ENCODE peak calls at places on chromosomes 3 and 15, in four cellular contexts. Y is mammary epithelial cell, F is GM23338, W is HCT116. X is an unnamed sample.

GRCh38 chr15:44775923-44776322 is 39.6 kb downstream of the TRIM69 start:
- DNase-seq in W (no peak), Y (peak), F (no peak), X (peak)

GRCh38 chr3:111924283-111924682 is 54.5 kb upstream of the ABHD10 start:
- DNase-seq in F (no peak), Y (peak), W (no peak), X (no peak)

GRCh38 chr3:171256445-171257250 is 203.6 kb downstream of the TNIK start:
- DNase-seq in F (no peak), Y (peak), W (no peak), X (no peak)

GRCh38 chr15:74396445-74397238 is 29.2 kb upstream of the CYP11A1 start:
- DNase-seq in W (peak), F (no peak), Y (peak), X (peak)

GRCh38 chr3:37991823-37992222 is 1.2 kb downstream of the VILL start:
- DNase-seq in F (no peak), Y (no peak), W (no peak), X (no peak)

GRCh38 chr15:69557340-69558137 is 104.9 kb downstream of the RPLP1 start:
- DNase-seq in F (no peak), Y (peak), W (peak), X (no peak)

GRCh38 chr15:84590406-84590805 is 10.4 kb upstream of the ZSCAN2 start:
- DNase-seq in W (no peak), F (no peak), Y (no peak), X (no peak)

GRCh38 chr3:177348974-177349373 is 151.7 kb upstream of the TBL1XR1 start:
- DNase-seq in F (no peak), W (no peak), Y (no peak), X (no peak)

GRCh38 chr15:65099336-65099735 is 15.7 kb downstream of the UBAP1L start:
- DNase-seq in F (no peak), Y (no peak), W (no peak), X (no peak)

GRCh38 chr3:16844771-16845170 is 40.0 kb upstream of the PLCL2 start:
- DNase-seq in Y (no peak), W (no peak), F (no peak), X (no peak)

GRCh38 chr15:20357139-20358065 is 184.2 kb downstream of the GOLGA6L6 start:
- DNase-seq in F (no peak), Y (no peak), W (no peak), X (no peak)

GRCh38 chr3:148790841-148791240 is 36.8 kb upstream of the CPB1 start:
- DNase-seq in Y (no peak), F (no peak), W (no peak), X (no peak)

GRCh38 chr3:86245360-86245759 is 745.6 kb downstream of the VGLL3 start:
- DNase-seq in F (peak), Y (no peak), W (no peak), X (no peak)

GRCh38 chr3:42489116-42489936 is 13.1 kb upstream of the VIPR1 start:
- DNase-seq in F (no peak), W (no peak), Y (no peak), X (no peak)

GRCh38 chr3:38577089-38578080 is 72.1 kb downstream of the SCN5A start:
- DNase-seq in Y (no peak), F (peak), W (no peak), X (no peak)

GRCh38 chr3:143302638-143303171 is 183.1 kb downstream of the CHST2 start:
- DNase-seq in W (no peak), Y (peak), F (peak), X (no peak)

GRCh38 chr3:32428092-32429068 is 36.7 kb downstream of the CMTM7 start:
- DNase-seq in W (no peak), Y (no peak), F (no peak), X (no peak)

GRCh38 chr3:147843331-147843730 is 434.2 kb downstream of the ZIC1 start:
- DNase-seq in Y (peak), W (no peak), F (no peak), X (no peak)

GRCh38 chr3:178420033-178420432 is 116.2 kb upstream of the KCNMB2 start:
- DNase-seq in F (no peak), Y (no peak), W (no peak), X (no peak)

GRCh38 chr15:63938486-63939061 is 104.8 kb upstream of the HERC1 start:
- DNase-seq in W (no peak), Y (no peak), F (no peak), X (no peak)

GRCh38 chr3:182092662-182093262 is 381.0 kb downstream of the SOX2 start:
- DNase-seq in W (no peak), Y (no peak), F (peak), X (peak)

GRCh38 chr15:66700412-66700801 is 1.6 kb upstream of the SMAD6 start:
- DNase-seq in W (no peak), Y (no peak), F (no peak), X (peak)

GRCh38 chr3:177131927-177132636 is 65.2 kb downstream of the TBL1XR1 start:
- DNase-seq in F (no peak), W (no peak), Y (no peak), X (no peak)

GRCh38 chr3:40597441-40597840 is 72.7 kb downstream of the ZNF621 start:
- DNase-seq in W (no peak), Y (peak), F (no peak), X (no peak)

GRCh38 chr3:38646630-38647029 is 2.9 kb downstream of the SCN5A start:
- DNase-seq in Y (no peak), F (peak), W (no peak), X (peak)

GRCh38 chr3:12363397-12364195 is 74.7 kb downstream of the PPARG start:
- DNase-seq in W (no peak), Y (no peak), F (no peak), X (no peak)

GRCh38 chr3:152574461-152575079 is 260.4 kb upstream of the P2RY1 start:
- DNase-seq in Y (peak), F (peak), W (peak), X (peak)

GRCh38 chr3:30689202-30689641 is 82.8 kb downstream of the TGFBR2 start:
- DNase-seq in F (no peak), W (peak), Y (peak), X (no peak)

GRCh38 chr15:89436560-89437311 is 59.6 kb downstream of the RHCG start:
- DNase-seq in F (peak), W (no peak), Y (no peak), X (no peak)

GRCh38 chr3:39990532-39990931 is 181.1 kb downstream of the MYRIP start:
- DNase-seq in W (peak), F (peak), Y (peak), X (peak)

GRCh38 chr3:120170223-120170622 is 76.0 kb upstream of the GSK3B start:
- DNase-seq in F (no peak), W (peak), Y (peak), X (no peak)

GRCh38 chr3:38003371-38003816 is 12.8 kb downstream of the VILL start:
- DNase-seq in F (peak), W (no peak), Y (no peak), X (peak)

GRCh38 chr3:155744626-155745324 is at the start of gene PLCH1:
- DNase-seq in F (peak), W (peak), Y (no peak), X (peak)

GRCh38 chr15:46703871-46704637 is 1013.3 kb upstream of the SEMA6D start:
- DNase-seq in F (no peak), W (no peak), Y (no peak), X (no peak)

GRCh38 chr3:133384331-133385027 is 15.4 kb upstream of the BFSP2 start:
- DNase-seq in Y (peak), W (peak), F (peak), X (peak)

GRCh38 chr3:186331043-186331442 is 31.0 kb downstream of the DGKG start:
- DNase-seq in W (no peak), F (no peak), Y (no peak), X (no peak)

GRCh38 chr3:174146008-174146407 is 713.1 kb upstream of the NAALADL2 start:
- DNase-seq in W (no peak), Y (no peak), F (no peak), X (no peak)

GRCh38 chr15:89812847-89813320 is 1.8 kb downstream of the ANPEP start:
- DNase-seq in F (no peak), W (no peak), Y (no peak), X (no peak)

GRCh38 chr3:23981955-23982354 is 36.9 kb downstream of the NR1D2 start:
- DNase-seq in F (peak), W (no peak), Y (no peak), X (no peak)

GRCh38 chr3:23984934-23985333 is 39.8 kb downstream of the NR1D2 start:
- DNase-seq in F (no peak), Y (no peak), W (no peak), X (no peak)

GRCh38 chr3:23985752-23986544 is 40.9 kb downstream of the NR1D2 start:
- DNase-seq in W (no peak), Y (no peak), F (no peak), X (no peak)

GRCh38 chr3:23979569-23979968 is 34.5 kb downstream of the NR1D2 start:
- DNase-seq in W (no peak), Y (no peak), F (no peak), X (no peak)

GRCh38 chr3:23981136-23981535 is 36.0 kb downstream of the NR1D2 start:
- DNase-seq in W (no peak), F (no peak), Y (peak), X (no peak)
- H2AFZ ChIP-seq in W (no peak), F (no peak), Y (no peak), X (no peak)

GRCh38 chr3:52685705-52686691 is at the start of the genes GNL3 and PBRM1:
- DNase-seq in F (peak), Y (peak), W (peak), X (peak)

GRCh38 chr3:52685285-52685704 is 418 bp downstream of the PBRM1 start:
- DNase-seq in F (peak), Y (peak), W (peak), X (peak)

GRCh38 chr3:52683611-52684010 is 2.1 kb downstream of the PBRM1 start:
- DNase-seq in F (no peak), Y (no peak), W (no peak), X (no peak)

GRCh38 chr3:52682016-52682415 is 3.7 kb downstream of the PBRM1 start:
- DNase-seq in Y (peak), W (peak), F (peak), X (no peak)

DNA sequence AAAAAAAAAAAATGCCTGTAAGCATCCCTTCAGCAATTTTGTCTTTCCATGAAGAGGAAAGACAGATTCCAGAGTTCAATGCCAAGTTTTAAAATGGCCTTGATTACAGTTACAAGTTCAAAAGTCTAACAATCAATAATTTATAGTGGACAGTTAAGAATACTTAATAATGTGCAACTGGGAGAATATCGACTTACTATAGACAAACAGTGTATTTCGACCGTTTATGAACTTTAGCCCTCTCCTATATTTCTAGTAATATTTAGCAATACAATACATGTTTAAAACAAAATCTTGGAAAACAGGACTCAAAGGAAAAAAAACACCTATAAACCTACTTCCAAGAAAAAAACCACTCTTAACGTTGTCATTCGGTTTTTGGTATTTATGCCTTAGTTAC is 1.5 kb downstream of the PBRM1 start:
- DNase-seq in F (no peak), W (no peak), Y (no peak), X (no peak)
- H3K4me3 ChIP-seq in F (peak), W (no peak), Y (peak), X (peak)

GRCh38 chr3:89114841-89115223 is 7.4 kb downstream of the EPHA3 start:
- DNase-seq in W (no peak), Y (no peak), F (no peak), X (no peak)
- H2AFZ ChIP-seq in W (no peak), Y (peak), F (peak), X (no peak)

DNA sequence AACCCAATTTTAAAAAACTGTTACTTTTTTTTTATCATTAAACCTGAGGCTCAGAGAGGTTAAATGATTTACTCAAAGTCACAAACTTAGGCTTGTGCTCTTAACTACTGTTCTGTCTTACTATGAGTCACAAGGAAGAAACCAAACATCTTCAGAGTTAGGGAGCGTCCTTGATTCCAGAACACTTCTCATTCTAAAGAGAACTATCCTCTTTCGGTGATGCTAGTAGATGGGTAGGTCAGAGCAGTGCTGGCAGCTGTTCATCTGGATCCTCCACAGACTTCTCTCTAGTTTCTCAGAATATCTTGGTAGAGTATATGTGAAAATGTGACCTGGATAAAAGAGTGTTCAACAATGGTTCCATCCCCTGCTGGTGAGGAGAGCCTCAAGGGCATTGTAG is 3.3 kb downstream of the ARL6IP5 start:
- DNase-seq in F (no peak), Y (peak), W (no peak), X (no peak)
- H3K4me3 ChIP-seq in F (no peak), Y (peak), W (no peak), X (no peak)